ENCODE peak calls at places on chromosomes 2 and 18, in six cellular contexts. P is adrenal gland; H is psoas muscle; E is CD4-positive, alpha-beta memory T cell; B is tibial artery; G is hepatocyte. Z is an unnamed sample. For H3K9me3, the result is how much of the 10 kb centered on the place peaks cover.

GRCh38 chr2:241558532-241559488 is at the start of gene BOK:
- DNase-seq in P (peak), H (no peak), E (no peak), B (no peak), G (peak), Z (no peak)

GRCh38 chr2:68466361-68466777 is 725 bp downstream of the FBXO48 start:
- DNase-seq in P (peak), H (no peak), E (peak), B (no peak), G (peak), Z (peak)

GRCh38 chr2:32945286-32945685 is 1.5 kb upstream of the LTBP1 start:
- DNase-seq in P (no peak), H (no peak), E (no peak), B (no peak), G (no peak), Z (no peak)

GRCh38 chr2:183186766-183187165 is 62.5 kb downstream of the NUP35 start:
- DNase-seq in P (no peak), H (no peak), E (no peak), B (no peak), G (no peak), Z (no peak)

GRCh38 chr2:181848356-181848876 is 43.1 kb upstream of the ITPRID2 start:
- DNase-seq in P (no peak), H (no peak), E (no peak), B (no peak), G (no peak), Z (no peak)

GRCh38 chr2:65231892-65232477 is 4.4 kb downstream of the ACTR2 start:
- DNase-seq in P (no peak), H (no peak), E (no peak), B (no peak), G (no peak), Z (no peak)

GRCh38 chr2:205139822-205140612 is 542.3 kb upstream of the NRP2 start:
- DNase-seq in P (peak), H (peak), E (no peak), B (no peak), G (peak), Z (no peak)

GRCh38 chr2:234496835-234497591 is at the start of gene ARL4C:
- DNase-seq in P (peak), H (peak), E (peak), B (peak), G (peak), Z (peak)

GRCh38 chr2:120803764-120804335 is 68.2 kb downstream of the GLI2 start:
- DNase-seq in P (no peak), H (no peak), E (no peak), B (no peak), G (no peak), Z (no peak)

GRCh38 chr2:219645631-219646527 is 18.4 kb downstream of the SLC4A3 start:
- DNase-seq in P (peak), H (no peak), E (no peak), B (no peak), G (peak), Z (no peak)

GRCh38 chr18:24792164-24792563 is 331.7 kb downstream of the HRH4 start:
- DNase-seq in P (no peak), H (no peak), E (no peak), B (no peak), G (peak), Z (no peak)

GRCh38 chr2:133422946-133423345 is 145.3 kb downstream of the NCKAP5 start:
- DNase-seq in P (no peak), H (no peak), E (no peak), B (no peak), G (no peak), Z (no peak)

GRCh38 chr18:74541703-74542555 is 7.6 kb downstream of the CNDP1 start:
- DNase-seq in P (no peak), H (no peak), E (no peak), B (no peak), G (peak), Z (no peak)

GRCh38 chr2:126798276-126799140 is 100.2 kb upstream of the TEX51 start:
- DNase-seq in P (no peak), H (no peak), E (no peak), B (peak), G (no peak), Z (no peak)

GRCh38 chr2:20455076-20455587 is 8.3 kb downstream of the RHOB start:
- DNase-seq in P (no peak), H (no peak), E (no peak), B (peak), G (no peak), Z (no peak)

GRCh38 chr2:45892236-45892701 is 240.8 kb downstream of the PRKCE start:
- DNase-seq in P (no peak), H (no peak), E (no peak), B (no peak), G (no peak), Z (no peak)

GRCh38 chr2:176960736-176961135 is 251.9 kb upstream of the HNRNPA3 start:
- DNase-seq in P (peak), H (no peak), E (no peak), B (no peak), G (no peak), Z (no peak)

GRCh38 chr2:25787020-25787419 is 91.3 kb downstream of the ASXL2 start:
- DNase-seq in P (no peak), H (no peak), E (no peak), B (no peak), G (peak), Z (no peak)

GRCh38 chr2:188773075-188773474 is 201.1 kb upstream of the COL3A1 start:
- DNase-seq in P (no peak), H (no peak), E (no peak), B (no peak), G (no peak), Z (no peak)

GRCh38 chr18:34120294-34120693 is 104.4 kb downstream of the NOL4 start:
- DNase-seq in P (no peak), H (no peak), E (no peak), B (no peak), G (no peak), Z (no peak)

GRCh38 chr2:79512442-79513401 is at the start of gene CTNNA2:
- DNase-seq in P (peak), H (no peak), E (no peak), B (no peak), G (peak), Z (no peak)

GRCh38 chr2:140988597-140988996 is 1142.2 kb downstream of the LRP1B start:
- DNase-seq in P (no peak), H (no peak), E (no peak), B (no peak), G (no peak), Z (no peak)

GRCh38 chr2:36572752-36573125 is 25.2 kb downstream of the FEZ2 start:
- DNase-seq in P (no peak), H (no peak), E (no peak), B (no peak), G (no peak), Z (no peak)

GRCh38 chr2:177905640-177906039 is 166.9 kb downstream of the PDE11A start:
- DNase-seq in P (no peak), H (no peak), E (no peak), B (no peak), G (no peak), Z (no peak)

GRCh38 chr2:102291221-102292075 is 19.9 kb upstream of the IL1RL1 start:
- DNase-seq in P (no peak), H (peak), E (no peak), B (no peak), G (peak), Z (no peak)

GRCh38 chr2:144131042-144131441 is 388.9 kb downstream of the ZEB2 start:
- DNase-seq in P (no peak), H (no peak), E (no peak), B (no peak), G (no peak), Z (no peak)

GRCh38 chr18:56248613-56249235 is 389.7 kb downstream of the TXNL1 start:
- DNase-seq in P (no peak), H (no peak), E (no peak), B (no peak), G (no peak), Z (no peak)

GRCh38 chr2:224159345-224159928 is 120.4 kb upstream of the SERPINE2 start:
- DNase-seq in P (no peak), H (no peak), E (no peak), B (no peak), G (no peak), Z (no peak)

GRCh38 chr2:84175340-84175739 is 283.7 kb downstream of the SUCLG1 start:
- DNase-seq in P (no peak), H (no peak), E (no peak), B (no peak), G (no peak), Z (no peak)

GRCh38 chr2:111031546-111032484 is 88.9 kb upstream of the BCL2L11 start:
- DNase-seq in P (no peak), H (no peak), E (no peak), B (no peak), G (no peak), Z (no peak)

GRCh38 chr2:220053919-220054318 is 426.5 kb downstream of the SLC4A3 start:
- DNase-seq in P (no peak), H (no peak), E (no peak), B (no peak), G (no peak), Z (no peak)

GRCh38 chr2:54609647-54610046 is 113.8 kb upstream of the EML6 start:
- DNase-seq in P (no peak), H (no peak), E (no peak), B (no peak), G (no peak), Z (no peak)

GRCh38 chr2:120355867-120356266 is 9.9 kb downstream of the INHBB start:
- DNase-seq in P (no peak), H (no peak), E (no peak), B (no peak), G (no peak), Z (no peak)

GRCh38 chr2:45891719-45892118 is 240.2 kb downstream of the PRKCE start:
- DNase-seq in P (no peak), H (no peak), E (no peak), B (no peak), G (no peak), Z (no peak)

GRCh38 chr2:62713837-62714236 is 8.3 kb downstream of the EHBP1 start:
- DNase-seq in P (no peak), H (no peak), E (no peak), B (no peak), G (no peak), Z (no peak)

GRCh38 chr2:147275943-147276342 is 568.9 kb upstream of the ACVR2A start:
- DNase-seq in P (no peak), H (no peak), E (no peak), B (no peak), G (peak), Z (no peak)

GRCh38 chr2:85811850-85812735 is 58.3 kb downstream of the ATOH8 start:
- DNase-seq in P (no peak), H (no peak), E (no peak), B (no peak), G (peak), Z (no peak)

GRCh38 chr18:58997811-58998337 is 133.2 kb downstream of the ZNF532 start:
- DNase-seq in P (peak), H (no peak), E (no peak), B (peak), G (no peak), Z (no peak)

GRCh38 chr18:14979875-14980274 is 231.9 kb downstream of the ANKRD30B start:
- DNase-seq in P (no peak), H (no peak), E (no peak), B (no peak), G (no peak), Z (no peak)

GRCh38 chr18:51196116-51196810 is 1.2 kb downstream of the MEX3C start:
- DNase-seq in P (peak), H (peak), E (peak), B (peak), G (peak), Z (peak)

GRCh38 chr2:64144057-64145013 is at the start of gene PELI1:
- DNase-seq in P (peak), H (peak), E (peak), B (peak), G (peak), Z (peak)

GRCh38 chr2:64141711-64142405 is 2.4 kb downstream of the PELI1 start:
- DNase-seq in P (no peak), H (no peak), E (no peak), B (no peak), G (no peak), Z (no peak)

GRCh38 chr2:64145119-64145518 is 899 bp upstream of the PELI1 start:
- DNase-seq in P (no peak), H (no peak), E (no peak), B (no peak), G (no peak), Z (no peak)

GRCh38 chr2:64142817-64143153 is 1.4 kb downstream of the PELI1 start:
- DNase-seq in P (no peak), H (no peak), E (no peak), B (no peak), G (no peak), Z (no peak)

DNA sequence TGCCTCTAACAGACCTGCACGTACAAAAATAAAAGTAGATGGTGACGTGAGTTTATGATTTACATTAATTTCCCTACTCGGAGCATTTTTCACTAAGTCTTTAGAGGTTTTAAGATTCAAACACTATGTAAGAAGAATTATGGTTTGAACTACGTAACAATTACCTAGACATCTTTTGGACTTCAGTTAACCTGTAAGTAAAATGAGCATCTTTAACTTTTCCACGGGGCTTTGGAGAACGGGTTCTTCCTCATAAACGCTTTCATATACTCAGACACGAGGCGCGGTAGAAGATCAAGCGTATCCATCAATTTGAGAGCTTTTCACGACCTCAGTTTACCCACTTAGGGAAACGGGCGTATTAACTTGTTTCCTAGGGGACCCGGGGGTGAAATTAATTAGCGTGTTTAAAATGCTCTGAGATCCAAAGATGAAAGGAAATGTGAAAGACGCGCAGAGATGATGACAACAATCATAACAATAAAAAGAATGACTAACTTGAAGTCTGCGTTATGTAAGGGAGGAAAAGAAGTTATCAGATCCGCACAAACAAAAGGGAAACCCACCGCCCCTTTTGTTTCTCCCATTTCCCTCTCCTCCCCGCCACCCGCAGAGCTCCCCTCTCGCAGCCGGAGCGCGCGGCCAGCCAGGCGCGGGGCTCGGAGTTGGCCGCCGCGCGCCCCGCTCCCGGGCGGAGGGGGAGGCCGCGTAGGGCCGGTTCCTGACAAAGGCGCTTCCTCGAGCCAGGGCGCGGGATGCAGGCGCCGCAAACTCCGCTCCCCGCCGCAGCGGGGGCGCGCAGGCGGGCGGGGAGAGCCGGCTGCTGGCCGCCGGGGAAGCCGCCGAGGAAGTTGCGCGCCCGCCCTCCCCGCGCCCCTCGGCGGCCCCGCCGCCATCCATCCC is 815 bp downstream of the PELI1 start:
- DNase-seq in P (peak), H (peak), E (peak), B (no peak), G (peak), Z (peak)
- H3K9me3 ChIP-seq in P (under half), H (under half), E (under half), B (under half), G (under half), Z (under half)

DNA sequence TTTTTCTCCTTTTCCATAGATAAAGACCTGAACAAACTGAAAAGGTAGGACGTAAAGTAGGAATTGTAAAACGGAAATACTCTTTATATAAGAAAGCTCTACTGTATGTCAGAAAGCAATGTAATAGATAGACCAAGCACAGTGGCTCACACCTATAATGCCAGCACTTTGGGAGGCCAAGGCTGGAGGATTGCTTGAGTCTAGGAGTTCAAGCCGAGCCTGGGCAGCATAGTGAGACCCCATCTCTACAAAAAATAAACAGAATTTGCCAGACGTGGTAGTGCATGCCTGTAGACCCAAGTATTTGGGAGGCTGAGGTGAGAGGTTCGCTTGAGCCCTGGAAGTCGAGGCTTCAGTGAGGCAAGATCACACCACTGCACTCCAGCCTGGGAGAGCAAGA is 7.6 kb downstream of the ZNF397 start:
- DNase-seq in P (no peak), H (no peak), E (no peak), B (no peak), G (no peak), Z (no peak)
- H3K9me3 ChIP-seq in P (under half), H (under half), E (under half), B (under half), G (under half), Z (under half)

DNA sequence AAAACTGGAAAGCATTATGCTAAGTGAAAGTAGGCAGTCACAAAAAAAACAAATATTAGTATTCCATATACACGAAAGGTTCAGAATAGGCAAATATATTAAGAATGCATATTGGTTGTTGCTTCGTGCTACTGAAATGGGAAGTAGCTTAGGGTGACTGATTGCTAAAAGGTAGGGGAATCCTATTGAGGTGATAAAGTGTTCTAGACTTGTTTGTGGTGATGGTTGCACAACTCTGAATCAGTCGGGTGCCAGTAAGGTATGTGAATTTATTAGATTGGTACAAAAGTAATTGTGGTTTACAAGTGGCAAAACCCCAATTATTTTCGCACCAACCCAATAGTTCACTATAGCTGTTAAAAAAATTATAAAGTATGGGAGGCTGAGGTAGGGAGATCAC is 20.7 kb downstream of the USP34 start:
- DNase-seq in P (no peak), H (no peak), E (no peak), B (no peak), G (no peak), Z (no peak)
- H3K9me3 ChIP-seq in P (under half), H (under half), E (under half), B (under half), G (under half), Z (under half)

GRCh38 chr2:4803396-4803795 is 888.8 kb upstream of the SOX11 start:
- DNase-seq in P (no peak), H (no peak), E (no peak), B (no peak), G (no peak), Z (no peak)
- H3K9me3 ChIP-seq in P (under half), H (under half), E (under half), B (under half), G (under half), Z (under half)

GRCh38 chr2:31032475-31032874 is 105.8 kb downstream of the GALNT14 start:
- DNase-seq in P (no peak), H (no peak), E (no peak), B (no peak), G (no peak), Z (no peak)

GRCh38 chr2:31031132-31031706 is 107.0 kb downstream of the GALNT14 start:
- DNase-seq in P (no peak), H (no peak), E (no peak), B (no peak), G (no peak), Z (no peak)

GRCh38 chr2:31038385-31038784 is 99.9 kb downstream of the GALNT14 start:
- DNase-seq in P (no peak), H (no peak), E (no peak), B (no peak), G (no peak), Z (no peak)

GRCh38 chr2:31033032-31033431 is 105.2 kb downstream of the GALNT14 start:
- DNase-seq in P (no peak), H (no peak), E (no peak), B (no peak), G (no peak), Z (no peak)

GRCh38 chr2:31037058-31037457 is 101.2 kb downstream of the GALNT14 start:
- DNase-seq in P (no peak), H (no peak), E (no peak), B (no peak), G (no peak), Z (no peak)
- H3K9me3 ChIP-seq in P (under half), H (under half), E (under half), B (under half), G (under half), Z (under half)

GRCh38 chr2:375270-375946 is 87.5 kb upstream of the ALKAL2 start:
- DNase-seq in P (no peak), H (no peak), E (no peak), B (no peak), G (no peak), Z (no peak)
- H3K9me3 ChIP-seq in P (under half), H (under half), E (under half), B (under half), G (under half), Z (under half)

DNA sequence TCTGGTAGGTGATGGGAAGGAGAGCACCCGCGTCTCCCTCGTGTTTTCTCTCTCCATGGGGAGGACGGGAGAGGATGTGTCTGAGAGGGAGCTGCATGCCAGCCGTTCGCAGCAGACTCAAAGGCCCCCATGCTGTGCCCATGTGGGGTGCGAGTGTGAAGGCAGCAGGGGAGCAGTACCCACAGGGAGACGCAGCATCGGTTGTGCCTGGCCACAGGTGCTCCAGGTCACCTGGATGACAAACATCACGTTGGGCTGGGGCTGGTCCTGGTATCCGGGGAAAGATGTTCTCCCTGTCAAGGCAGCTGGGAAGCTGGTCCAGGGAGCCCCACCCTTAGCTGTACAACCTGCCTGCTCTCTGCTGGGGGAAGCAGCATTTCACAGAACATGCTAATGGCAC is 119.5 kb upstream of the SALL3 start:
- DNase-seq in P (no peak), H (no peak), E (no peak), B (no peak), G (no peak), Z (no peak)
- H3K9me3 ChIP-seq in P (under half), H (under half), E (under half), B (under half), G (under half), Z (under half)

GRCh38 chr2:81987370-81987769 is 1682.8 kb upstream of the LRRTM1 start:
- DNase-seq in P (no peak), H (no peak), E (no peak), B (no peak), G (no peak), Z (no peak)

GRCh38 chr2:81996332-81996731 is 1691.8 kb upstream of the LRRTM1 start:
- DNase-seq in P (no peak), H (no peak), E (no peak), B (no peak), G (no peak), Z (no peak)

GRCh38 chr2:81991282-81991681 is 1686.7 kb upstream of the LRRTM1 start:
- DNase-seq in P (no peak), H (no peak), E (no peak), B (no peak), G (no peak), Z (no peak)
- H3K9me3 ChIP-seq in P (under half), H (under half), E (under half), B (under half), G (under half), Z (under half)